ENCODE peak calls at places on chromosome 13, in four cellular contexts. Q is neural progenitor cell, W is K562, M is fibroblast of lung. X is an unnamed sample. For H4K20me1 and H3K36me3, the result is how much of the 10 kb centered on the place peaks cover.

GRCh38 chr13:20425819-20426219 is 99.8 kb downstream of the CRYL1 start:
- DNase-seq in Q (no peak), W (no peak), M (peak), X (peak)

GRCh38 chr13:74794147-74794546 is 659.9 kb upstream of the KLF12 start:
- DNase-seq in Q (no peak), W (no peak), M (no peak), X (no peak)

GRCh38 chr13:113584870-113585671 is 518 bp downstream of the TFDP1 start:
- DNase-seq in Q (peak), W (peak), M (no peak), X (peak)

GRCh38 chr13:112771877-112772538 is 82.2 kb downstream of the ATP11A start:
- DNase-seq in Q (no peak), W (no peak), M (no peak), X (no peak)

GRCh38 chr13:70255406-70255991 is 147.2 kb upstream of the KLHL1 start:
- DNase-seq in Q (no peak), W (no peak), M (no peak), X (no peak)

GRCh38 chr13:96792736-96793444 is 201.4 kb downstream of the OXGR1 start:
- DNase-seq in Q (no peak), W (no peak), M (no peak), X (no peak)

GRCh38 chr13:77239312-77239711 is 87.6 kb downstream of the MYCBP2 start:
- DNase-seq in Q (no peak), W (no peak), M (peak), X (no peak)

GRCh38 chr13:26983533-26984315 is 187.9 kb downstream of the USP12 start:
- DNase-seq in Q (no peak), W (no peak), M (peak), X (no peak)

GRCh38 chr13:48643159-48643558 is 10.6 kb upstream of the CYSLTR2 start:
- DNase-seq in Q (no peak), W (no peak), M (no peak), X (no peak)

GRCh38 chr13:113848431-113849260 is 15.2 kb downstream of the GAS6 start:
- DNase-seq in Q (no peak), W (no peak), M (no peak), X (no peak)

GRCh38 chr13:43686557-43686956 is 100.2 kb downstream of the ENOX1 start:
- DNase-seq in Q (no peak), W (no peak), M (peak), X (no peak)

GRCh38 chr13:78129850-78130249 is 211.2 kb upstream of the EDNRB start:
- DNase-seq in Q (no peak), W (no peak), M (no peak), X (no peak)

GRCh38 chr13:28522871-28523270 is 27.9 kb upstream of the FLT1 start:
- DNase-seq in Q (no peak), W (no peak), M (no peak), X (no peak)

GRCh38 chr13:59521549-59521948 is 642.2 kb downstream of the DIAPH3 start:
- DNase-seq in Q (no peak), W (no peak), M (no peak), X (no peak)

GRCh38 chr13:66410314-66410713 is 819.8 kb downstream of the PCDH9 start:
- DNase-seq in Q (no peak), W (no peak), M (peak), X (no peak)

GRCh38 chr13:107865643-107866006 is 349.7 kb downstream of the LIG4 start:
- DNase-seq in Q (no peak), W (no peak), M (peak), X (no peak)

GRCh38 chr13:113922412-113923118 is 51.3 kb downstream of the C13orf46 start:
- DNase-seq in Q (no peak), W (no peak), M (no peak), X (no peak)

GRCh38 chr13:99198630-99199029 is 2.0 kb upstream of the UBAC2 start:
- DNase-seq in Q (no peak), W (no peak), M (no peak), X (no peak)

GRCh38 chr13:45092668-45093067 is 27.6 kb upstream of the GTF2F2 start:
- DNase-seq in Q (no peak), W (no peak), M (peak), X (no peak)

GRCh38 chr13:25963681-25964080 is 88.1 kb downstream of the SHISA2 start:
- DNase-seq in Q (no peak), W (no peak), M (no peak), X (no peak)

DNA sequence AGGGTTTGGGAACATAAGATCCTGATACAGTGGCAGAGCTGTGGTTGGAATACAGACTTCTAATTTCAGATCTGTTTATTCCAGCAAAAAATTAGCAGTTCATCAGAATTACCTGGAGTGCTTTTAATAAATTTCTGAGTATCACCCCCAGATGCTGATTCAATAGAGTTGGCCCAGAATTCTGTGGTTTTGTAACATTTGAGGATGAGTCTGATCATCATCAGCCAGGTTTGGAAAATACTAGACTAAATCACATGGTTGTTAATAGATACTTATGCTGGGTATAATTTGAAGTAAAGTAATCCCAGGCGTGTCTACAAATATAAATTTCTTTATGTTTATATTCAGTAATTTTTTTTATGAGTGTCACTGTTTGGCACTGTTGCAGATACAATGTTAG is 4.8 kb downstream of the USPL1 start:
- DNase-seq in Q (no peak), W (no peak), M (no peak), X (no peak)
- H4K20me1 ChIP-seq in Q (under half), W (under half), M (under half), X (under half)

DNA sequence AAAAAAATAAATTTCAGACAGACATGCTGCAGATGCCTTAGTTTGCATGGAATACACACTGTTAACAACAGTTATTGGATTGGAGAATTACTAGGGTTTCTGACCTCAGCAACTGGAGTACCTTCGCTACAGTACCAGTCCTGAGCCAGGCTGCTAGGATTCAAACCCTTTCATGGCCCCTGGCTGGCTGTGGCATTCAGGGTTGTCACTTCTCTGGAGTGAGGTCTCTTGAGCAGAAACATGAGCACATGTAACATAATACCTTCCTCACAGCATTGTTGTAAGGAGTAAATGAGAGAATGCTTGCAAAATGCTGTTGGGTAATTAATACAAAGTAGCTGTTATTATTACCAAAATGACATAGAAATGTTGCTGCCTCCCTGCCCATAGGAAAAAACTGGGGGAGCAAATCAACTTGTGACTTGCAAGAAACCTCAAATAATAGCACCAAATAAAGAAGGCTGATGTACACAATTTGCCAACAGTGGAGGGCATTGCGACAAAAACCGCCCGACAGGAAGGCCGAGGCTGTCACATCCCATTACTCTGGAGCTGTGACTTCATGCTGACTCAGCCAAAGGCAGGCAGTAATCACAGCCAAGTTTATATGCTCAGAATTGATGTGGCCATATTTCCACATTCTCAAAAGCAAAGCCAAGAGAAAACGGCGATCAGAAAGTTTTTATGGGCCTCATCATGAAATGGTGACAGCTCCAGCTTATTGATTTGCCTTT is 100.4 kb downstream of the RFC3 start:
- DNase-seq in Q (peak), W (no peak), M (peak), X (no peak)
- H2AFZ ChIP-seq in Q (no peak), W (no peak), M (no peak), X (no peak)

DNA sequence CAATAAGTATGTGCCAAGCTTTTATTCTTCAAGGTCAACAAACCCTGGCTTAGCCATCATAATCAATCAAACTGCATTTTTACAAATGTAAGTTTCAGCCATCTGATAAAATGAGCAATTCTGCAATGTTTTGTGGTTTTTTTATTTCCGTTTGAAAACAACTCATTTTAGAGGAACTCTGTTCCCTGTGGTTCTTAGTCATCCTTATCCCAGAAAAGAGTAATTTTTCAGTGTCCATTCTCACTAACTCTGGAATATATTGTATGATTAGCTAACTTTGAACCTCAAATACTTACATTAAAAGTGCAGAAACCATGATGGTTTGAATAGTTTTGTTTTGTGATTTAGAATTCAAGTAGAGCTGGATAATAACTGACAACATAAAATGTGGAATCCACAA is 87.6 kb downstream of the IRS2 start:
- DNase-seq in Q (no peak), W (no peak), M (peak), X (no peak)
- H3K36me3 ChIP-seq in Q (under half), W (under half), M (under half), X (under half)

GRCh38 chr13:110893571-110893970 is 21.3 kb downstream of the ANKRD10 start:
- DNase-seq in Q (no peak), W (no peak), M (no peak), X (no peak)

GRCh38 chr13:110897521-110897920 is 17.3 kb downstream of the ANKRD10 start:
- DNase-seq in Q (no peak), W (no peak), M (no peak), X (no peak)

GRCh38 chr13:110902370-110902769 is 12.5 kb downstream of the ANKRD10 start:
- DNase-seq in Q (no peak), W (no peak), M (peak), X (no peak)

GRCh38 chr13:110894086-110894485 is 20.8 kb downstream of the ANKRD10 start:
- DNase-seq in Q (no peak), W (no peak), M (no peak), X (no peak)

GRCh38 chr13:110897024-110897423 is 17.8 kb downstream of the ANKRD10 start:
- DNase-seq in Q (no peak), W (no peak), M (no peak), X (no peak)
- H4K20me1 ChIP-seq in Q (under half), W (under half), M (under half), X (under half)

X was measured in Karpas-422.